ENCODE peak calls at places on chromosomes 11 and 22, in ten cellular contexts. Q is HuH-7.5, K is adrenal gland, H is mesenchymal stem cell, C is GM23248, Z is lower lobe of right lung, N is cardiac septum, S is heart right ventricle, V is NCI-H187, T is AG04449. U is an unnamed sample.

GRCh38 chr11:95483339-95483738 is 252.3 kb upstream of the SESN3 start:
- DNase-seq in C (peak; percentile 47), H (no peak), Z (no peak), Q (no peak), N (no peak), S (no peak), K (no peak), V (no peak), T (no peak), U (no peak)

GRCh38 chr22:45632791-45633515 is 38.7 kb upstream of the ATXN10 start:
- DNase-seq in V (no peak), H (no peak), C (no peak), N (peak; percentile 43), K (no peak), Z (no peak), S (no peak), T (no peak), Q (no peak), U (no peak)

GRCh38 chr22:17871726-17872458 is 97.6 kb upstream of the BID start:
- DNase-seq in C (no peak), Z (no peak), T (no peak), H (no peak), K (no peak), V (no peak), S (peak; percentile 59), Q (no peak), N (no peak), U (no peak)

GRCh38 chr11:105230586-105230985 is 91.0 kb upstream of the CARD18 start:
- DNase-seq in Z (no peak), Q (no peak), V (no peak), H (no peak), K (no peak), T (no peak), S (no peak), N (no peak), C (no peak), U (no peak)

GRCh38 chr22:39308614-39309363 is 10.6 kb downstream of the RPL3 start:
- DNase-seq in V (no peak), T (peak; percentile 75), Z (peak; percentile 69), S (peak; percentile 50), Q (no peak), N (no peak), K (peak; percentile 94), H (peak; percentile 95), C (peak; percentile 98), U (peak; percentile 83)

GRCh38 chr22:29382575-29383328 is 5.6 kb downstream of the AP1B1 start:
- DNase-seq in N (no peak), Z (no peak), V (no peak), S (no peak), T (no peak), H (no peak), C (no peak), Q (no peak), K (no peak), U (no peak)

GRCh38 chr22:44862281-44862680 is 109.9 kb downstream of the ARHGAP8 start:
- DNase-seq in S (no peak), K (no peak), Q (no peak), C (no peak), Z (no peak), V (no peak), H (no peak), N (no peak), T (no peak), U (no peak)

GRCh38 chr22:19755722-19756287 is 4.8 kb upstream of the TBX1 start:
- DNase-seq in V (no peak), N (no peak), C (no peak), Q (no peak), H (no peak), S (no peak), Z (no peak), T (no peak), K (no peak), U (no peak)

GRCh38 chr11:95725169-95725568 is 64.4 kb downstream of the FAM76B start:
- DNase-seq in Q (no peak), S (no peak), V (no peak), T (no peak), Z (no peak), N (no peak), H (no peak), C (no peak), K (no peak), U (no peak)

GRCh38 chr11:2528301-2529050 is 83.7 kb downstream of the KCNQ1 start:
- DNase-seq in S (no peak), H (no peak), K (peak; percentile 18), Q (no peak), Z (peak; percentile 37), T (no peak), V (no peak), N (peak; percentile 69), C (no peak), U (no peak)

GRCh38 chr11:74826901-74827300 is 78.3 kb downstream of the RNF169 start:
- DNase-seq in V (no peak), S (no peak), K (no peak), C (no peak), T (no peak), H (no peak), Z (no peak), Q (no peak), N (no peak), U (no peak)

GRCh38 chr22:23280356-23281052 is 100.2 kb downstream of the BCR start:
- DNase-seq in C (no peak), Q (no peak), T (no peak), S (no peak), K (no peak), Z (no peak), V (no peak), H (no peak), N (no peak), U (no peak)

U was measured in AG04450.